ENCODE peak calls at places on chromosomes 16 and 17, in five cellular contexts. One of them, this sample, is unnamed.

GRCh38 chr16:24204150-24204665 is 51.9 kb upstream of the CACNG3 start:
- DNase-seq in smooth muscle cell of the brain vasculature: no peak
- DNase-seq in breast epithelium: no peak
- DNase-seq in SW 1271: no peak
- DNase-seq in CD4-positive, alpha-beta T cell: no peak
- DNase-seq in this sample: no peak

GRCh38 chr17:7834554-7834890 is 505 bp downstream of the KDM6B start:
- DNase-seq in smooth muscle cell of the brain vasculature: no peak
- DNase-seq in CD4-positive, alpha-beta T cell: no peak
- DNase-seq in breast epithelium: peak; percentile 65
- DNase-seq in SW 1271: peak; percentile 76
- DNase-seq in this sample: no peak

GRCh38 chr17:76524598-76525512 is 12.7 kb downstream of the CYGB start:
- DNase-seq in CD4-positive, alpha-beta T cell: no peak
- DNase-seq in smooth muscle cell of the brain vasculature: no peak
- DNase-seq in SW 1271: no peak
- DNase-seq in breast epithelium: peak; percentile 65
- DNase-seq in this sample: no peak

GRCh38 chr16:3525951-3526350 is 25.1 kb downstream of the CLUAP1 start:
- DNase-seq in SW 1271: no peak
- DNase-seq in breast epithelium: peak; percentile 35
- DNase-seq in smooth muscle cell of the brain vasculature: no peak
- DNase-seq in CD4-positive, alpha-beta T cell: no peak
- DNase-seq in this sample: no peak

GRCh38 chr16:85613609-85614337 is 651 bp downstream of the GSE1 start:
- DNase-seq in SW 1271: peak; percentile 16
- DNase-seq in CD4-positive, alpha-beta T cell: no peak
- DNase-seq in breast epithelium: peak; percentile 70
- DNase-seq in smooth muscle cell of the brain vasculature: no peak
- DNase-seq in this sample: no peak

GRCh38 chr17:8153550-8153956 is 1.3 kb upstream of the PER1 start:
- DNase-seq in CD4-positive, alpha-beta T cell: no peak
- DNase-seq in SW 1271: peak; percentile 59
- DNase-seq in breast epithelium: no peak
- DNase-seq in smooth muscle cell of the brain vasculature: no peak
- DNase-seq in this sample: peak; percentile 93

GRCh38 chr17:78127888-78128615 is 503 bp downstream of the TMC6 start:
- DNase-seq in SW 1271: no peak
- DNase-seq in CD4-positive, alpha-beta T cell: no peak
- DNase-seq in breast epithelium: no peak
- DNase-seq in smooth muscle cell of the brain vasculature: no peak
- DNase-seq in this sample: no peak

GRCh38 chr16:3144331-3144881 is 9.6 kb downstream of the ZNF213 start:
- DNase-seq in SW 1271: no peak
- DNase-seq in smooth muscle cell of the brain vasculature: no peak
- DNase-seq in breast epithelium: no peak
- DNase-seq in CD4-positive, alpha-beta T cell: no peak
- DNase-seq in this sample: no peak

GRCh38 chr17:59830846-59831486 is 61.8 kb downstream of the TUBD1 start:
- DNase-seq in SW 1271: no peak
- DNase-seq in CD4-positive, alpha-beta T cell: no peak
- DNase-seq in smooth muscle cell of the brain vasculature: no peak
- DNase-seq in breast epithelium: no peak
- DNase-seq in this sample: no peak

GRCh38 chr17:41710472-41711090 is 1.6 kb upstream of the GAST start:
- DNase-seq in breast epithelium: no peak
- DNase-seq in SW 1271: no peak
- DNase-seq in CD4-positive, alpha-beta T cell: no peak
- DNase-seq in smooth muscle cell of the brain vasculature: no peak
- DNase-seq in this sample: no peak

GRCh38 chr17:44439168-44439567 is 49.7 kb upstream of the ITGA2B start:
- DNase-seq in CD4-positive, alpha-beta T cell: no peak
- DNase-seq in breast epithelium: no peak
- DNase-seq in SW 1271: no peak
- DNase-seq in smooth muscle cell of the brain vasculature: no peak
- DNase-seq in this sample: no peak